ENCODE peak calls at places on chromosomes 13 and 19, in eight cellular contexts. P is astrocyte of the spinal cord, G is cardiac muscle cell, T is cardiac fibroblast, O is bronchial epithelial cell, D is left ventricle myocardium inferior, Y is Caco-2, F is thoracic aorta. A is an unnamed sample.

GRCh38 chr13:28792992-28793391 is 27.1 kb upstream of the MTUS2 start:
- DNase-seq in P (peak), G (no peak), T (peak), O (no peak), D (no peak), Y (no peak), F (no peak), A (no peak)

GRCh38 chr19:33292595-33293254 is 9.6 kb downstream of the CEBPA start:
- DNase-seq in P (no peak), G (no peak), T (no peak), O (peak), D (no peak), Y (no peak), F (no peak), A (no peak)

GRCh38 chr13:68026077-68026476 is 795.9 kb upstream of the PCDH9 start:
- DNase-seq in P (no peak), G (no peak), T (no peak), O (no peak), D (no peak), Y (no peak), F (no peak), A (no peak)

GRCh38 chr19:5563941-5564612 is 3.7 kb downstream of the TINCR start:
- DNase-seq in P (no peak), G (no peak), T (peak), O (peak), D (no peak), Y (peak), F (no peak), A (peak)

GRCh38 chr19:32519023-32519422 is 62.0 kb upstream of the PDCD5 start:
- DNase-seq in P (no peak), G (no peak), T (peak), O (no peak), D (no peak), Y (no peak), F (no peak), A (no peak)

GRCh38 chr13:44072536-44072935 is 192.8 kb downstream of the LACC1 start:
- DNase-seq in P (no peak), G (no peak), T (no peak), O (no peak), D (no peak), Y (no peak), F (no peak), A (no peak)

GRCh38 chr19:47003611-47003935 is 16.1 kb upstream of the NPAS1 start:
- DNase-seq in P (no peak), G (no peak), T (no peak), O (no peak), D (no peak), Y (no peak), F (no peak), A (no peak)

GRCh38 chr19:14577885-14578427 is 4.9 kb upstream of the CLEC17A start:
- DNase-seq in P (no peak), G (no peak), T (no peak), O (no peak), D (no peak), Y (no peak), F (no peak), A (no peak)

GRCh38 chr13:31927219-31927653 is 104.3 kb upstream of the FRY start:
- DNase-seq in P (no peak), G (no peak), T (no peak), O (no peak), D (no peak), Y (no peak), F (no peak), A (peak)

GRCh38 chr19:33329727-33330126 is 27.4 kb upstream of the CEBPA start:
- DNase-seq in P (no peak), G (no peak), T (no peak), O (no peak), D (no peak), Y (no peak), F (no peak), A (no peak)

GRCh38 chr13:26914148-26914547 is 153.6 kb upstream of the GPR12 start:
- DNase-seq in P (no peak), G (no peak), T (no peak), O (no peak), D (no peak), Y (no peak), F (no peak), A (no peak)

GRCh38 chr13:90919153-90919552 is 428.3 kb upstream of the MIR17HG start:
- DNase-seq in P (no peak), G (no peak), T (no peak), O (no peak), D (no peak), Y (no peak), F (no peak), A (no peak)

GRCh38 chr13:110506859-110507566 is 54.5 kb downstream of the RAB20 start:
- DNase-seq in P (peak), G (peak), T (peak), O (peak), D (peak), Y (peak), F (no peak), A (peak)

GRCh38 chr19:3358392-3358918 is 7.9 kb upstream of the NFIC start:
- DNase-seq in P (no peak), G (no peak), T (no peak), O (no peak), D (no peak), Y (no peak), F (no peak), A (no peak)

GRCh38 chr13:40662866-40663265 is 3.6 kb downstream of the FOXO1 start:
- DNase-seq in P (no peak), G (peak), T (peak), O (no peak), D (no peak), Y (no peak), F (no peak), A (no peak)

GRCh38 chr19:15701757-15702589 is 25.9 kb upstream of the OR10H2 start:
- DNase-seq in P (no peak), G (no peak), T (no peak), O (peak), D (no peak), Y (no peak), F (no peak), A (no peak)

GRCh38 chr19:12886943-12887747 is at the start of gene KLF1:
- DNase-seq in P (no peak), G (no peak), T (no peak), O (no peak), D (no peak), Y (no peak), F (no peak), A (no peak)

GRCh38 chr19:12884926-12885748 is 1.9 kb downstream of the KLF1 start:
- DNase-seq in P (peak), G (peak), T (peak), O (peak), D (peak), Y (peak), F (no peak), A (peak)

GRCh38 chr19:12884202-12884601 is 2.8 kb downstream of the KLF1 start:
- DNase-seq in P (no peak), G (no peak), T (no peak), O (no peak), D (no peak), Y (no peak), F (no peak), A (no peak)

GRCh38 chr19:12884627-12884925 is 2.4 kb downstream of the KLF1 start:
- DNase-seq in P (no peak), G (no peak), T (no peak), O (no peak), D (no peak), Y (no peak), F (no peak), A (no peak)

DNA sequence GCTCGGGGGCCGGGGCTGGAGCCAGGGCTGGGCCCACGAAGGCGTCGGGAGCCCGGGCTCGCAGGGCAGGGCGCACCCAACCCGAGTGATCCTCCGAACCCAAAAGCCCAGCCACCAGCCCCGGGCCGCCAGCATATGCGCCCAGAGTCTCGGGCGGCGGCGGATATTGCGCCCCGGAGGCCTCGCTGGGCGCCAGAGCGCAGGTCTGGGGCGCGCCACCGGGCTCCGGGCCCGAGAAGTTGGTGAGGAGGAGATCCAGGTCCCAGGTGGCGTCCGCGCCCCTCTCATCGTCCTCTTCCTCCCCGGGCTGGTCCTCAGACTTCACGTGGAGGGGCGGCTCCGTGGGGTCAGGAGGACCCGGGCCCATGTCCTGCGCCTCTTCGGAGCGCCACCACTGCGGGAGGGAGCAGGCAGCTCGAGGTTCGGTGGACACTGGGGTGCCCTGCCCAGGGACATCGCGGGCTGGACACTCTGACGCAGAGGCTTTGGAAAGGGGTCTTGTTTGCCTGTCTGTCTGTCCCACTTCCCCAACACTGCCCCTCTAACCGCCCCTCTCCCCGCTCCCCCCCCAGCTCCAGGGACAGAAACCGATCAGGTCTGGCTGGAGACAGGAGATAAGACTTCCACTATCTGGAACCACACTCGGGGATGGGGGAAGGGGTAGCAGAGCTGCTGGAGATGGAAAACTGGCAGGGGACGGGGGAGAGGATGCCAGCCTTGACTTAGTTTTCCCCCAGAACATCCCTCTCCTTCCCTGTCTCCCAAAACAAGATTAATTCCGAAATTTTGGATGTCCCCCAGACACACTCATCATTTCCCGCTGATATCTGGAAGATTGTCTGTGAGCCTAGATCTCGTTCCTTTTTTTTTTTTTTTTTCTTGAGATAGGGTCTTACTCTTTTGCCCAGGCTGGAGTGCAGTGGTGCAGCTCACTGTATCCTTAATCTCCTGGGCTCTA is 973 bp downstream of the KLF1 start:
- DNase-seq in P (no peak), G (no peak), T (peak), O (no peak), D (no peak), Y (no peak), F (no peak), A (no peak)
- TF ChIP-seq CTCF in P (no peak), G (no peak), T (no peak), O (no peak), D (no peak), Y (no peak), F (peak), A (no peak)

DNA sequence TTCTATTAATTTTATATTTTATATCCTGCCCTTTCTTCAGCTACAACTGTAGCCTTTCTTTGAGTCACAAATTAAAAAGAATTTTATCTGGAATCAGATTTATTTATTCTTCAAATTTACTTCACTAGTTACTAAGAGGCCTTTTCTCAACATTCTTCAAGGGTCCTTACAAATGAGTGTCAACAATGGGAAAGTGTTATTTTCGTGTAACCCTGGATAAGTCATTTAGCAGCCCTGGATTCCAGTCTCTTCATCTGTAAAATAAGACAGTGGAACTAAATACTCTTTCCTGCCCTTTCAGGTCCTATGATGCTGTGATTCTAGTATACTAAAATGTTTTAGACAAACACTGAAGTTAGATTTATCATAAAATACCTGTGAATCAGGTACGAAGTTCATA is 397.0 kb downstream of the KLF12 start:
- DNase-seq in P (no peak), G (no peak), T (no peak), O (no peak), D (no peak), Y (no peak), F (no peak), A (no peak)
- H3K4me3 ChIP-seq in P (no peak), G (no peak), T (no peak), O (no peak), D (no peak), Y (no peak), F (no peak), A (no peak)

DNA sequence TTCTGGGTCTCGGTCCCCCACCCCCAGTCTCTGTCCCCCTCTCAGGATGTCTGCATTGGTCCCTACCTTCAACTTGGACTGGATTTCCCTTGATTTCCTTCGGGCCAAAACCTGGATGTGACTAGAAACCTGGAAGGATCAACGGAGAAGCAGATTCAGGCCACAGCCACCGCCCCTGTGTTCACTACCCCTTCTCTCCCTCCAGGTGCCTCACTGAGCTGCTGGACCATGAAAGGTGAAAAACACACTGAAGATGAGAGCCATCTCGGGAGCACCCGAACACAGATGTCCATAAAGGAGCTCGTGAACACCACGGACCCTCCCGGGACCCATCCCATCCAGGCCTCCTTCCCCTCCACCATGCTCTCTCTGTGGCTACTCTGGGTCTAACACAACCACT is 5.0 kb downstream of the TEAD2 start:
- DNase-seq in P (no peak), G (no peak), T (no peak), O (no peak), D (no peak), Y (no peak), F (no peak), A (no peak)
- TF ChIP-seq CTCF in P (no peak), G (no peak), T (no peak), O (no peak), D (no peak), Y (no peak), F (no peak), A (no peak)

GRCh38 chr13:33286143-33286542 is 588 bp upstream of the STARD13 start:
- DNase-seq in P (no peak), G (peak), T (no peak), O (no peak), D (no peak), Y (no peak), F (no peak), A (peak)
- H3K4me3 ChIP-seq in P (peak), G (peak), T (peak), O (peak), D (peak), Y (peak), F (peak), A (peak)

A was measured in hepatocyte.